ENCODE peak calls at places on chromosomes 5 and 9, in four cellular contexts. P is transverse colon, W is GM12878, A is IMR-90. J is an unnamed sample.

GRCh38 chr9:36659500-36659899 is 86.8 kb downstream of the MELK start:
- DNase-seq in W (no peak), A (no peak), P (no peak), J (no peak)

GRCh38 chr5:177092178-177093081 is 5.7 kb downstream of the FGFR4 start:
- DNase-seq in P (no peak), W (no peak), A (no peak), J (no peak)

GRCh38 chr9:78038620-78039300 is 7.1 kb upstream of the GNAQ start:
- DNase-seq in A (peak; percentile 26), P (peak; percentile 26), W (no peak), J (no peak)

GRCh38 chr9:127139071-127139731 is 16.8 kb upstream of the ANGPTL2 start:
- DNase-seq in W (no peak), P (no peak), A (no peak), J (no peak)

GRCh38 chr5:98769006-98769255 is 4.5 kb upstream of the RGMB start:
- DNase-seq in W (no peak), A (no peak), P (peak; percentile 68), J (no peak)

GRCh38 chr5:168772466-168772961 is 193.3 kb upstream of the PANK3 start:
- DNase-seq in P (no peak), W (no peak), A (no peak), J (no peak)

GRCh38 chr9:81979196-81979595 is 9.4 kb upstream of the SPATA31D1 start:
- DNase-seq in W (no peak), P (no peak), A (no peak), J (no peak)

GRCh38 chr5:96876292-96876850 is at the start of gene ERAP2:
- DNase-seq in A (peak; percentile 52), W (no peak), P (no peak), J (no peak)

GRCh38 chr5:173963867-173964429 is 25.0 kb upstream of the C5orf47 start:
- DNase-seq in P (peak; percentile 41), A (no peak), W (no peak), J (no peak)

GRCh38 chr5:176447538-176447981 is 625 bp upstream of the FAF2 start:
- DNase-seq in P (no peak), W (no peak), A (no peak), J (no peak)

GRCh38 chr5:173704615-173705511 is 88.4 kb upstream of the BOD1 start:
- DNase-seq in P (no peak), A (no peak), W (no peak), J (no peak)

GRCh38 chr5:174608631-174609097 is 115.7 kb upstream of the MSX2 start:
- DNase-seq in W (no peak), A (no peak), P (peak; percentile 20), J (no peak)

GRCh38 chr9:89410709-89411111 is 87.2 kb downstream of the SEMA4D start:
- DNase-seq in W (peak; percentile 75), P (no peak), A (no peak), J (no peak)

GRCh38 chr9:76441551-76442322 is 17.2 kb upstream of the GCNT1 start:
- DNase-seq in W (peak; percentile 72), A (peak; percentile 92), P (no peak), J (no peak)

GRCh38 chr5:167857321-167857720 is 434.1 kb upstream of the WWC1 start:
- DNase-seq in P (no peak), W (no peak), A (no peak), J (no peak)

GRCh38 chr9:120532891-120533290 is 47.1 kb downstream of the CDK5RAP2 start:
- DNase-seq in P (no peak), A (no peak), W (no peak), J (no peak)

GRCh38 chr5:68315679-68316271 is 100.2 kb downstream of the PIK3R1 start:
- DNase-seq in W (peak; percentile 55), A (no peak), P (peak; percentile 24), J (no peak)

GRCh38 chr5:54593809-54594208 is 76.2 kb downstream of the SNX18 start:
- DNase-seq in P (no peak), W (no peak), A (no peak), J (no peak)

GRCh38 chr5:135490245-135491037 is 38.3 kb upstream of the TIFAB start:
- DNase-seq in P (no peak), A (no peak), W (no peak), J (no peak)

GRCh38 chr9:84169240-84169639 is 171.3 kb downstream of the SLC28A3 start:
- DNase-seq in W (no peak), A (peak; percentile 85), P (no peak), J (no peak)

GRCh38 chr5:149130121-149130931 is 11.0 kb upstream of the ABLIM3 start:
- DNase-seq in W (no peak), A (peak; percentile 49), P (no peak), J (no peak)

GRCh38 chr5:115415143-115415491 is 118.7 kb upstream of the CCDC112 start:
- DNase-seq in A (peak; percentile 82), W (no peak), P (peak; percentile 89), J (no peak)

GRCh38 chr9:18255158-18255629 is 218.8 kb upstream of the ADAMTSL1 start:
- DNase-seq in W (peak; percentile 9), P (peak; percentile 78), A (peak; percentile 87), J (peak; percentile 60)

GRCh38 chr9:90642570-90643539 is at the start of gene DIRAS2:
- DNase-seq in W (no peak), P (peak; percentile 54), A (peak; percentile 43), J (no peak)

GRCh38 chr9:105557804-105558610 is at the start of gene FKTN:
- DNase-seq in W (peak; percentile 67), A (peak; percentile 81), P (peak; percentile 91), J (peak; percentile 8)

GRCh38 chr9:111068816-111069215 is 30.5 kb upstream of the LPAR1 start:
- DNase-seq in P (no peak), A (no peak), W (no peak), J (no peak)

GRCh38 chr5:14385022-14385421 is 196.6 kb upstream of the OTULINL start:
- DNase-seq in A (no peak), W (no peak), P (no peak), J (no peak)

GRCh38 chr5:14383923-14384322 is 197.7 kb upstream of the OTULINL start:
- DNase-seq in W (no peak), P (no peak), A (no peak), J (no peak)

DNA sequence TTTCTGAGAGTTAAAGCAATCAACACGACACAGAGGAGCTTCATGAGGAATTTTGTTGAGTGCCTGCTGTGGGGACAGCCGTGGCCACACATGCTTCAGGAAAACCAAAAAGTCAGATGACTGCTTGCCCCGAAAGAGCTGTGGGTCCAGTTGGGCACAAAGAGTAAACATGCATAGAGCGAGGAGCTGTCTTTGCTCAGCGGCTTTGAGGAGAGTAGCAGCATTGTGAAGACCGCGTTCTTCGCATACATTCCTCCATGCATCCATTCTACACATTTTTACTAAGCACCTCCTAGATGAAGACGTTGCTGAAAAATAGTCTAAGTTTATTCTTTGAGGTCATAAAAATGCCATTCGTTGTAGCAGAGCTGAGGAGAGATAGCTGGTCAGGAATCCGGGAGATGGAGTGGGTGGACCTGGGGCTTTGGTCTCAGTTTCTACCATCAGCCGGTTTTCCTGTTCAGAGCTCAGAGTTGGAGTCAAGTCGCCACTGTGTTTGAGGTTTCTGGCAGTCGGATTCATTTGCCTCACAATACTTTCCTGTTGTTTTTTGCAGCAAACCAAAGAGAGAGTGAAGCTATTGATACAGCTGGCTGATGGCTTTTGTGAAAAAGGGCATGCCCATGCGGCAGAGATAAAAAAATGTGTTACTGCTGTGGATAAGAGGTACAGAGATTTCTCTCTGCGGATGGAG is 194.6 kb upstream of the OTULINL start:
- DNase-seq in W (no peak), P (no peak), A (peak; percentile 20), J (no peak)
- H3K36me3 ChIP-seq in W (peaks cover 22% of the 10 kb centered on the region), P (peaks cover 56% of the 10 kb centered on the region), A (peaks cover 71% of the 10 kb centered on the region), J (peaks cover 36% of the 10 kb centered on the region)

DNA sequence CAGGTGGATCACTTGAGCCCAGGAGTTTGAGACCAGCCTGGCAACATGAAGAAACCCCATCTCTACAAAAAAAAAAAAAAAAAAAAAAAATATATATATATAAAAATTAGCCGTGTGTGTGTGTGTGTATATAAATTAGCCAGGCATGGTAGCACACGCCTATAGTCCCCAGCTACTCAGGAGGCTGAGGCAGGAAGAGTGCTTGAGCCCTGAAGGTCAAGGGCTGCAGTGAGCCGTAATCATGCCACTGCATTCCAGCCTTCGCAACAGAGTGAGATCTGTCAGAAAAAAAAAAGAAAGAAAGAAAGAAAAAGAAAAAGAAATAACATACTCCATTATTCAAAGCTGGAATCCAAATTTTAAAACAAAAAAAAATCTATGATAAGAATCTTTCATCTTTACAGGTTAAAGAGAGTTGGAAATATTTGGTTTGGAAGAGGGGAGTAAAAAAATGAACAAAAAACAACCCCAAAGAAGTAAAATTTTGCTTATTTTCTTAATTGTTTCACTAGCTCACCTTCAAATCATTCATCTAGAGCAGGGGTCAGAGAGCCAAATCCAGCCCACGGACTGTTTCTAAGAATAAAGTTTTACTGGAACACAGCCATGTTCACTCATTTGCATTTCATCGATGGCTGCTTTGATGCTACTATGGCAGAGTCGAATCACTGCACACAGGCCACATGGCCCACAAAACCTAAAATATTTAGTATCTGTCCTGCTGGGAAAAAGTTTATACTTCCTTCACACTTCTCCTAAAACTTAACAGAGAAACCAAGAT is 109.9 kb downstream of the DROSHA start:
- DNase-seq in P (no peak), A (no peak), W (no peak), J (no peak)
- H3K36me3 ChIP-seq in P (peaks cover 56% of the 10 kb centered on the region), A (peaks cover 25% of the 10 kb centered on the region), W (peaks cover 6% of the 10 kb centered on the region), J (peaks cover 66% of the 10 kb centered on the region)

GRCh38 chr5:72117281-72117680 is 10.0 kb downstream of the MAP1B start:
- DNase-seq in W (no peak), P (no peak), A (no peak), J (no peak)

GRCh38 chr5:72114629-72115028 is 7.4 kb downstream of the MAP1B start:
- DNase-seq in W (no peak), P (no peak), A (no peak), J (no peak)

GRCh38 chr5:72109625-72110024 is 2.4 kb downstream of the MAP1B start:
- DNase-seq in W (no peak), A (no peak), P (no peak), J (no peak)

GRCh38 chr5:72110401-72111013 is 3.2 kb downstream of the MAP1B start:
- DNase-seq in W (no peak), P (no peak), A (no peak), J (no peak)

GRCh38 chr5:72115277-72115676 is 8.0 kb downstream of the MAP1B start:
- DNase-seq in A (no peak), P (no peak), W (no peak), J (no peak)
- H3K36me3 ChIP-seq in A (peaks cover 17% of the 10 kb centered on the region), P (no peaks in the 10 kb centered on the region), W (no peaks in the 10 kb centered on the region), J (peaks cover 38% of the 10 kb centered on the region)

DNA sequence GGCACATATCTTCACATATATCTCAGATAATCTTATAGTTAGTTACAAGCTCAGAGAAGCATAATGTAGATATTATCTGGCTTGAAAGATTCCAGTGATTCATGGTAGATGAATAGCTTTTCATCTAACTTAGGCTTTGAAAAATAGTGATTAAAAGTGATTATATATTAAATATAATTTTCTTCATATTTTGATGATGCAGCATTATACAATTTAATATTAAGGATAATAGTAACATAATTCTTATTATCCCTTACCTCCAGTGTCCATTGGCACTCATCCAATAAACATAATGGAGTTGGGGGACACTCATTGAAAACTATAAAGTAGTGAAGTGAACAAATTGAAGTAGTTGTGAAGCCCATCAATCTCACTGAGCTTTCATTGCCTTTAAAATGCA is 35.8 kb downstream of the NMUR2 start:
- DNase-seq in P (no peak), W (no peak), A (no peak), J (no peak)
- H3K36me3 ChIP-seq in P (no peaks in the 10 kb centered on the region), W (no peaks in the 10 kb centered on the region), A (no peaks in the 10 kb centered on the region), J (no peaks in the 10 kb centered on the region)

DNA sequence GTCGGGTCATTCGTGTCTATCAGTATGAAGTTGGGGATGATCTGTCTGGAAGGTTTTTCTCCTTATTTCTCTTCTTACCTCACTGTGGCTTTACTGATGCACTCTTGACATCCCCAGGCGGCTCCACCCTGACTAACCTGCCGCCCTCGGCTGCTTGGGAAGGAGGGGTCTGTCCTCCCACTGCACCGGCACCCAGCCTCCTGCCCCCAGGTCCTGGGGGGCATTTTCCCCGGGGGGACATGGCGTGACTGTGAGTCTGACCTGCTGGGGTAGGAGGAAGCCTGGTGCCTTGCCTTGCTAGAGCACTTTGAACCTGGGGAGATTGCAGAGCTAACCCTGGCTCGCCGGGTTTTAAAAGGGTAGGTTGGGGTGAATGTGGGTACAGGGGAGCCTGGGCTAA is 27.5 kb downstream of the DYNC2I2 start:
- DNase-seq in P (no peak), A (no peak), W (no peak), J (no peak)
- H3K36me3 ChIP-seq in P (peaks cover 60% of the 10 kb centered on the region), A (peaks cover 91% of the 10 kb centered on the region), W (peaks cover 42% of the 10 kb centered on the region), J (peaks cover 87% of the 10 kb centered on the region)